ENCODE peak calls at places on chromosome 1, in six cellular contexts. I is small intestine; A is naive thymus-derived CD4-positive, alpha-beta T cell; Y is sigmoid colon; K is lower lobe of right lung; W is upper lobe of left lung. S is an unnamed sample.

GRCh38 chr1:34928865-34929496 is 469 bp downstream of the DLGAP3 start:
- DNase-seq in I (no peak), A (no peak), Y (no peak), K (no peak), W (no peak), S (no peak)

GRCh38 chr1:9338354-9339250 is 45.9 kb downstream of the SPSB1 start:
- DNase-seq in I (no peak), A (no peak), Y (peak; percentile 84), K (peak; percentile 71), W (peak; percentile 61), S (no peak)

GRCh38 chr1:186079084-186079684 is 295.9 kb downstream of the TPR start:
- DNase-seq in I (no peak), A (no peak), Y (no peak), K (no peak), W (no peak), S (peak; percentile 13)

GRCh38 chr1:9331558-9332346 is 39.1 kb downstream of the SPSB1 start:
- DNase-seq in I (peak; percentile 48), A (no peak), Y (no peak), K (no peak), W (no peak), S (no peak)

GRCh38 chr1:219433471-219434131 is 179.3 kb downstream of the ZC3H11B start:
- DNase-seq in I (no peak), A (no peak), Y (no peak), K (no peak), W (no peak), S (no peak)

GRCh38 chr1:160672789-160673695 is 26.2 kb upstream of the SLAMF1 start:
- DNase-seq in I (no peak), A (peak; percentile 35), Y (no peak), K (no peak), W (no peak), S (no peak)

GRCh38 chr1:2429780-2430591 is 17.6 kb upstream of the PEX10 start:
- DNase-seq in I (no peak), A (no peak), Y (no peak), K (no peak), W (no peak), S (no peak)

GRCh38 chr1:234398849-234399381 is 25.7 kb downstream of the COA6 start:
- DNase-seq in I (no peak), A (no peak), Y (no peak), K (no peak), W (no peak), S (no peak)

GRCh38 chr1:204564835-204565234 is 48.6 kb downstream of the MDM4 start:
- DNase-seq in I (no peak), A (peak; percentile 17), Y (no peak), K (no peak), W (no peak), S (no peak)

GRCh38 chr1:184622136-184622823 is 132.4 kb downstream of the EDEM3 start:
- DNase-seq in I (peak; percentile 87), A (no peak), Y (peak; percentile 96), K (no peak), W (peak; percentile 64), S (no peak)

GRCh38 chr1:155893389-155894142 is 17.6 kb downstream of the RIT1 start:
- DNase-seq in I (peak; percentile 18), A (peak; percentile 43), Y (no peak), K (no peak), W (no peak), S (no peak)

GRCh38 chr1:212721388-212722247 is 22.0 kb upstream of the BATF3 start:
- DNase-seq in I (no peak), A (no peak), Y (no peak), K (no peak), W (no peak), S (no peak)

GRCh38 chr1:223344491-223344890 is 19.5 kb downstream of the SUSD4 start:
- DNase-seq in I (peak; percentile 68), A (no peak), Y (no peak), K (no peak), W (no peak), S (no peak)

GRCh38 chr1:30912203-30912602 is 3.6 kb upstream of the SDC3 start:
- DNase-seq in I (no peak), A (no peak), Y (peak; percentile 45), K (no peak), W (no peak), S (no peak)

GRCh38 chr1:67843746-67844145 is 10.5 kb upstream of the GNG12 start:
- DNase-seq in I (no peak), A (no peak), Y (no peak), K (no peak), W (no peak), S (no peak)

GRCh38 chr1:114561333-114561732 is 20.1 kb downstream of the BCAS2 start:
- DNase-seq in I (no peak), A (no peak), Y (no peak), K (no peak), W (no peak), S (no peak)

GRCh38 chr1:187476671-187477070 is 647.9 kb downstream of the PLA2G4A start:
- DNase-seq in I (no peak), A (no peak), Y (no peak), K (no peak), W (no peak), S (peak; percentile 13)

GRCh38 chr1:110548381-110548780 is 29.4 kb upstream of the KCNA10 start:
- DNase-seq in I (peak; percentile 19), A (no peak), Y (no peak), K (no peak), W (no peak), S (peak; percentile 70)

GRCh38 chr1:226548281-226549093 is at the start of gene STUM:
- DNase-seq in I (peak; percentile 56), A (peak; percentile 9), Y (peak; percentile 71), K (no peak), W (no peak), S (peak; percentile 81)

GRCh38 chr1:87196110-87196509 is 132.6 kb upstream of the LMO4 start:
- DNase-seq in I (no peak), A (no peak), Y (no peak), K (no peak), W (no peak), S (no peak)

GRCh38 chr1:110765640-110766335 is 91.0 kb upstream of the KCNA3 start:
- DNase-seq in I (peak; percentile 40), A (peak; percentile 27), Y (no peak), K (no peak), W (no peak), S (peak; percentile 64)

GRCh38 chr1:245332513-245332912 is 177.7 kb downstream of the KIF26B start:
- DNase-seq in I (no peak), A (no peak), Y (no peak), K (no peak), W (no peak), S (no peak)

GRCh38 chr1:192807968-192808587 is 761 bp upstream of the RGS2 start:
- DNase-seq in I (peak; percentile 54), A (peak; percentile 8), Y (no peak), K (no peak), W (no peak), S (peak; percentile 18)

GRCh38 chr1:19420606-19421005 is 64.7 kb downstream of the CAPZB start:
- DNase-seq in I (no peak), A (no peak), Y (no peak), K (no peak), W (no peak), S (no peak)
- H3K4me1 ChIP-seq in I (peaks cover 5% of the 10 kb centered on the region), A (peaks cover 26% of the 10 kb centered on the region), Y (peaks cover 100% of the 10 kb centered on the region), K (peaks cover 93% of the 10 kb centered on the region), W (peaks cover 33% of the 10 kb centered on the region), S (peaks cover 4% of the 10 kb centered on the region)

GRCh38 chr1:154328318-154329151 is 3.2 kb downstream of the ATP8B2 start:
- DNase-seq in I (peak; percentile 64), A (peak; percentile 91), Y (peak; percentile 94), K (peak; percentile 92), W (peak; percentile 89), S (peak; percentile 88)

GRCh38 chr1:154329152-154329521 is 3.8 kb downstream of the ATP8B2 start:
- DNase-seq in I (no peak), A (no peak), Y (no peak), K (no peak), W (no peak), S (peak; percentile 90)

GRCh38 chr1:154329551-154330131 is 4.3 kb downstream of the ATP8B2 start:
- DNase-seq in I (no peak), A (peak; percentile 78), Y (no peak), K (no peak), W (no peak), S (no peak)

GRCh38 chr1:154327466-154328317 is 2.4 kb downstream of the ATP8B2 start:
- DNase-seq in I (no peak), A (peak; percentile 64), Y (no peak), K (no peak), W (no peak), S (no peak)

GRCh38 chr1:154330669-154331068 is 5.3 kb downstream of the ATP8B2 start:
- DNase-seq in I (no peak), A (no peak), Y (no peak), K (no peak), W (no peak), S (no peak)
- H3K4me1 ChIP-seq in I (peaks cover 2% of the 10 kb centered on the region), A (peaks cover 56% of the 10 kb centered on the region), Y (peaks cover 55% of the 10 kb centered on the region), K (peaks cover 51% of the 10 kb centered on the region), W (peaks cover 56% of the 10 kb centered on the region), S (peaks cover 25% of the 10 kb centered on the region)

GRCh38 chr1:203290261-203291089 is 14.8 kb upstream of the BTG2 start:
- DNase-seq in I (peak; percentile 93), A (peak; percentile 97), Y (peak; percentile 99), K (peak; percentile 97), W (peak; percentile 98), S (peak; percentile 94)

GRCh38 chr1:203288351-203288894 is 16.9 kb upstream of the BTG2 start:
- DNase-seq in I (peak; percentile 76), A (no peak), Y (no peak), K (no peak), W (no peak), S (no peak)

GRCh38 chr1:203289982-203290260 is 15.4 kb upstream of the BTG2 start:
- DNase-seq in I (no peak), A (no peak), Y (no peak), K (no peak), W (no peak), S (no peak)

GRCh38 chr1:203289281-203289981 is 15.9 kb upstream of the BTG2 start:
- DNase-seq in I (peak; percentile 59), A (peak; percentile 93), Y (peak; percentile 73), K (peak; percentile 72), W (peak; percentile 78), S (no peak)

DNA sequence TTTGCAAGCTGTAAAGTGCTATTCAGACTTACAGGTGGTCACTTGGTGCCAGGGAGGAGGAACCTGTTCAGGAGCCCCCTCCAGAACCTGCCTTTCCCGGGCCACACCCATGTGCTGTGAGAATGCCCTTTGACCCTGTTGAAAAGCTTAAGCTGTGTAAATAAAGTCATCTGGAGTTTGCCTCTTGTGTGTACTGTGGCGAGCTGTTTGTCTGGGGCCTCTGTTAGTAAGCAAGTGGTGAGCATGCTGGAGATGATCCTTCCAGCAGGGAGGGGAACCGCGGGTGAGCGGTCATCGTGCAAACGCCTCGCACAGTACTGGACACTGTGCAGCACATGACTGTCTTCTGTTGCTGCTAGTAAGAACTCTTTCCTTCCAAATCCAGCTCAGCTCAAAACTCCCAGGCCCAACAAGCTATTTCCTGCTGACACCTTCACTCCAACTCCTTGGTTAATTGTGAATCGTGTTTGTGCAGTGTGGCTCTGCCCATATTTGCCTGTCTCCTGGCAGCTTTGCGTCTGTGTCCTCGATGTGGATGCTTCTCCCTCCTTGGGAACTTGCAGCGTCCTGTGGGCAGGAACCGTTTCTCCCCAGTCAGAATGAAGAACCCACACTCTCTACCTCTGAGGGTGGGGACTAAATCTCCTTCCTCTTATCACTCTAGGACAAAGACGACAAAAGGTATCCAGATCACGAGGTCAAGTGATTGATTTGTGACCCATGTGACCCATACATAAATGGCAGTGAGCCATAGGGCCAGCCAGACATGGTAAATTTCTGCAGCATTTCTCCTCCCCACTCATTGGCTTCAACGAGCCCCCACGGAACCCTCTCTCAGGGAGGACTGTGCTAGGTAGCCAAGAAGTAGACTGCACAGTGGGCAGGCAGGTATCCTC is 13.9 kb upstream of the BTG2 start:
- DNase-seq in I (peak; percentile 96), A (peak; percentile 16), Y (peak; percentile 82), K (no peak), W (peak; percentile 53), S (no peak)
- H3K4me1 ChIP-seq in I (peaks cover 31% of the 10 kb centered on the region), A (peaks cover 50% of the 10 kb centered on the region), Y (peaks cover 41% of the 10 kb centered on the region), K (peaks cover 52% of the 10 kb centered on the region), W (peaks cover 49% of the 10 kb centered on the region), S (peaks cover 43% of the 10 kb centered on the region)

GRCh38 chr1:203404546-203404945 is 53.6 kb upstream of the FMOD start:
- DNase-seq in I (no peak), A (no peak), Y (no peak), K (no peak), W (no peak), S (no peak)
- H3K4me1 ChIP-seq in I (peaks cover 5% of the 10 kb centered on the region), A (no peaks in the 10 kb centered on the region), Y (peaks cover 73% of the 10 kb centered on the region), K (peaks cover 40% of the 10 kb centered on the region), W (peaks cover 24% of the 10 kb centered on the region), S (no peaks in the 10 kb centered on the region)

S was measured in neural progenitor cell.